ENCODE peak calls at places on chromosomes 5 and 9, in six cellular contexts. M is HCT116; P is tibial artery; Z is suprapubic skin; N is CD8-positive, alpha-beta T cell; H is hepatocyte. O is an unnamed sample. For H3K27me3, the result is how much of the 10 kb centered on the place peaks cover.

GRCh38 chr5:78824826-78825225 is 160.3 kb downstream of the ARSB start:
- DNase-seq in N (no peak), P (no peak), M (no peak), Z (no peak), H (no peak), O (no peak)

GRCh38 chr5:172322028-172322965 is 38.7 kb upstream of the UBTD2 start:
- DNase-seq in N (no peak), P (no peak), H (no peak), M (no peak), Z (peak), O (no peak)

GRCh38 chr9:114238919-114239879 is 83.7 kb upstream of the ORM1 start:
- DNase-seq in H (peak), P (no peak), M (no peak), N (no peak), Z (no peak), O (peak)

GRCh38 chr5:73436535-73437125 is 11.9 kb downstream of the FOXD1 start:
- DNase-seq in M (no peak), P (no peak), H (peak), N (no peak), Z (no peak), O (no peak)

GRCh38 chr9:22037954-22038690 is 29.0 kb upstream of the CDKN2B start:
- DNase-seq in M (peak), Z (no peak), P (no peak), N (no peak), H (no peak), O (no peak)

GRCh38 chr5:148482697-148483462 is 99.1 kb downstream of the FBXO38 start:
- DNase-seq in Z (no peak), H (peak), P (peak), N (peak), M (peak), O (no peak)

GRCh38 chr5:141834331-141834730 is 43.9 kb downstream of the PCDH1 start:
- DNase-seq in N (no peak), M (no peak), P (no peak), H (no peak), Z (no peak), O (no peak)

GRCh38 chr5:90488791-90489190 is 14.1 kb downstream of the POLR3G start:
- DNase-seq in N (no peak), P (no peak), H (no peak), M (no peak), Z (no peak), O (no peak)

GRCh38 chr5:76716456-76717157 is 681 bp downstream of the F2R start:
- DNase-seq in N (no peak), M (no peak), P (peak), H (peak), Z (no peak), O (no peak)

GRCh38 chr5:76717222-76718083 is 1.5 kb downstream of the F2R start:
- DNase-seq in Z (no peak), H (no peak), M (no peak), P (no peak), N (no peak), O (no peak)

GRCh38 chr5:76715734-76716455 is at the start of gene F2R:
- DNase-seq in N (peak), P (peak), Z (peak), M (no peak), H (peak), O (no peak)

GRCh38 chr5:76718880-76719279 is 3.0 kb downstream of the F2R start:
- DNase-seq in N (no peak), M (no peak), P (no peak), Z (no peak), H (no peak), O (no peak)

DNA sequence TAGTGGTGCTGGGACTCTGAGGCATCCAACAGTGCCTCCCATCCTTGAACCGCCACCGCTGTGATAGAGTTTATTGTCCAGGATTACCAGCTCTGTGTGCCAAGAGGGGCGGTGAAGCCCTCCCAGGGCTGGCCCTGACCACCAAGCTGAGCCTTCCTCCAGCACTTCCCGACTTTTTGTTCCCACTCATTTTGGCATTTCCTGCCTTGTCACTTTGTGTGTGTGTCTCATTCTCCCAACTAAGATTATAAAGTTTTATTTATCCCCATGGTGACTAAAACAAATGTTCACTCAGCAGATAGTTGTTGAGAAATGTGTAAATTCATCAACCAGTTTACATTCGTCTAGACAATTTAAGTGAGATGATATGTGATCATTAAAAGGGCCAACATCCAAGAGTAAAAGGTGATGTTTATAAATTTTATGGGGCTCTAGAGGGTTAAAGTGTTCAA is 2.5 kb downstream of the F2R start:
- DNase-seq in Z (no peak), M (no peak), H (no peak), N (no peak), P (no peak), O (no peak)
- H3K4me3 ChIP-seq in Z (peak), M (no peak), H (no peak), N (no peak), P (peak), O (no peak)

DNA sequence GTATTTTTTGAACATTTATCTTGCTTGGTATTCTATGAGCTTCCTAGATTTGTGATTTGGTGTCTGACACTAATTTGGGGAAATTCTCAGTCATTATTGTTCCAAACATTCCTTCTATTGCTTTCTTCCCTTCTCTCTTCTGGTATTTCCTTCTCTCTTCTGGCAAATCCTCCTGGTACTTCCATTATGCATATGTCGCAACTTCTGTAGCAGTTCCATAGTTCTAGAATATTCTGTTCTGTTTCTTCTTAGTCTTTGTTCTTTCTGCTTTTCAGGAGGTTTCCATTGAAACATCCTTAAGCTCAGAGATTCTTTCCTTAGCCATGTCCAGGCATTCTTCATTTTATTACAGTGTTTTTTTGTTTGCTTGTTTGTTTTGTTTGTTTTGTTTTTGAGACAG is 155.2 kb upstream of the PIK3R1 start:
- DNase-seq in M (no peak), N (no peak), P (no peak), Z (no peak), H (no peak), O (no peak)
- H3K27me3 ChIP-seq in M (under half), N (under half), P (under half), Z (under half), H (under half), O (under half)

GRCh38 chr9:105064248-105065118 is 136.5 kb upstream of the ABCA1 start:
- DNase-seq in Z (peak), M (no peak), P (peak), N (no peak), H (peak), O (peak)
- H3K27ac ChIP-seq in Z (peak), M (no peak), P (peak), N (no peak), H (peak), O (peak)

GRCh38 chr5:32494827-32495226 is 50.3 kb upstream of the ZFR start:
- DNase-seq in P (no peak), M (no peak), Z (no peak), N (no peak), H (no peak), O (no peak)
- H3K4me3 ChIP-seq in P (no peak), M (no peak), Z (no peak), N (no peak), H (no peak), O (no peak)

DNA sequence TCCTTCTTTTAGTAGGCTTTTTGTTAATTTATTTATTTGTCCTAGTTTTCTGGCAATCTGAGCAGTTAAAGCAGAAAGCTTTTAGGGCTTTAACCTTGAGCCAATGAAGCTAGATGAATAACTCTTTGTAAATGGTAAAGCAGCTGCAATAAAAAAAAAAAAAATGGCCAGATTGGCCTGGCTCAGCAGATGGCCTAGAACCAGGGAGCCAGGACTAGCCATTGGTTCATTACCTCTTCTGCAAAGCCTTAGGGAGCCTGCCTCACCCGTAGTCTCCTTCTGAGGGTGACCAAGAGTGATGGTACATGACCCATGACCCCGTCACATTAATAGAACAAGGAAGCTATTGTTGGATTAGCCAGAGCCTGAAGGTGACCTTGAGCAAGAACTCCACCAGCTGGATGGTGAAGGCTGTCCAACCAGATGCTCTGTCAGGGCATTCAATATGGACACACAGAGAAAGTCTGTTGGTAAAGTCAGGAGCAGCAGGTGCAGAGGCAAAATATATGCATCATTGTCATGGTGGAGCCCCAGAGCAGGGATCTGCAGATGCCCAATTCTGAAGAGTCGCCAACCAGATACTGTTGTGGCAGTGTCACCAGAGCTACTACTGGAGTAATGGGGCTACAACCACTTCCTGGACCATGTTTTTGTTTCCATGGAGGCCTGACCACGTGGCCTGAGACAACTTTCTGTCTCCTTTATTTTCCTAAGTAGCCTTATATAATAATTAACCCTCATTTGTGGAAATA is 100.8 kb downstream of the MTX3 start:
- DNase-seq in Z (no peak), M (no peak), P (no peak), H (no peak), N (no peak), O (no peak)
- H3K27me3 ChIP-seq in Z (under half), M (under half), P (under half), H (under half), N (under half), O (under half)

O was measured in dorsolateral prefrontal cortex.